ENCODE peak calls at places on chromosomes 16 and 17, in five cellular contexts. One of them, this sample, is unnamed. For H3K27me3, the result is how much of the 10 kb centered on the place peaks cover.

GRCh38 chr17:81282141-81282540 is 13.0 kb downstream of the SLC38A10 start:
- DNase-seq in brain microvascular endothelial cell: no peak
- DNase-seq in CD4-positive, CD25-positive, alpha-beta regulatory T cell: no peak
- DNase-seq in psoas muscle: no peak
- DNase-seq in tibial artery: no peak
- DNase-seq in this sample: no peak

GRCh38 chr16:19559242-19559910 is 3.9 kb downstream of the VPS35L start:
- DNase-seq in CD4-positive, CD25-positive, alpha-beta regulatory T cell: peak
- DNase-seq in psoas muscle: no peak
- DNase-seq in tibial artery: no peak
- DNase-seq in brain microvascular endothelial cell: peak
- DNase-seq in this sample: no peak

GRCh38 chr17:79778504-79779087 is 648 bp downstream of the CBX2 start:
- DNase-seq in CD4-positive, CD25-positive, alpha-beta regulatory T cell: no peak
- DNase-seq in psoas muscle: no peak
- DNase-seq in tibial artery: no peak
- DNase-seq in brain microvascular endothelial cell: no peak
- DNase-seq in this sample: no peak

GRCh38 chr17:1967092-1967662 is 58.0 kb downstream of the RTN4RL1 start:
- DNase-seq in psoas muscle: no peak
- DNase-seq in CD4-positive, CD25-positive, alpha-beta regulatory T cell: no peak
- DNase-seq in tibial artery: no peak
- DNase-seq in brain microvascular endothelial cell: no peak
- DNase-seq in this sample: no peak

GRCh38 chr16:81641403-81642106 is 137.5 kb upstream of the PLCG2 start:
- DNase-seq in brain microvascular endothelial cell: no peak
- DNase-seq in tibial artery: no peak
- DNase-seq in psoas muscle: no peak
- DNase-seq in CD4-positive, CD25-positive, alpha-beta regulatory T cell: no peak
- DNase-seq in this sample: no peak

GRCh38 chr17:17561408-17562144 is 29.9 kb downstream of the PEMT start:
- DNase-seq in brain microvascular endothelial cell: no peak
- DNase-seq in tibial artery: peak
- DNase-seq in CD4-positive, CD25-positive, alpha-beta regulatory T cell: no peak
- DNase-seq in psoas muscle: peak
- DNase-seq in this sample: no peak

GRCh38 chr17:79771276-79771675 is 6.7 kb upstream of the CBX2 start:
- DNase-seq in tibial artery: no peak
- DNase-seq in brain microvascular endothelial cell: no peak
- DNase-seq in psoas muscle: no peak
- DNase-seq in CD4-positive, CD25-positive, alpha-beta regulatory T cell: no peak
- DNase-seq in this sample: no peak

GRCh38 chr16:12618515-12618914 is 185.2 kb downstream of the CPPED1 start:
- DNase-seq in brain microvascular endothelial cell: no peak
- DNase-seq in psoas muscle: no peak
- DNase-seq in tibial artery: no peak
- DNase-seq in CD4-positive, CD25-positive, alpha-beta regulatory T cell: no peak
- DNase-seq in this sample: no peak

GRCh38 chr17:55743103-55743679 is 7.7 kb upstream of the PCTP start:
- DNase-seq in brain microvascular endothelial cell: no peak
- DNase-seq in tibial artery: no peak
- DNase-seq in psoas muscle: no peak
- DNase-seq in CD4-positive, CD25-positive, alpha-beta regulatory T cell: no peak
- DNase-seq in this sample: no peak

GRCh38 chr16:11094075-11094593 is 149.8 kb downstream of the CLEC16A start:
- DNase-seq in CD4-positive, CD25-positive, alpha-beta regulatory T cell: no peak
- DNase-seq in tibial artery: no peak
- DNase-seq in psoas muscle: no peak
- DNase-seq in brain microvascular endothelial cell: no peak
- DNase-seq in this sample: no peak
- H3K27ac ChIP-seq in CD4-positive, CD25-positive, alpha-beta regulatory T cell: peak
- H3K27ac ChIP-seq in tibial artery: no peak
- H3K27ac ChIP-seq in psoas muscle: no peak
- H3K27ac ChIP-seq in brain microvascular endothelial cell: no peak
- H3K27ac ChIP-seq in this sample: no peak

DNA sequence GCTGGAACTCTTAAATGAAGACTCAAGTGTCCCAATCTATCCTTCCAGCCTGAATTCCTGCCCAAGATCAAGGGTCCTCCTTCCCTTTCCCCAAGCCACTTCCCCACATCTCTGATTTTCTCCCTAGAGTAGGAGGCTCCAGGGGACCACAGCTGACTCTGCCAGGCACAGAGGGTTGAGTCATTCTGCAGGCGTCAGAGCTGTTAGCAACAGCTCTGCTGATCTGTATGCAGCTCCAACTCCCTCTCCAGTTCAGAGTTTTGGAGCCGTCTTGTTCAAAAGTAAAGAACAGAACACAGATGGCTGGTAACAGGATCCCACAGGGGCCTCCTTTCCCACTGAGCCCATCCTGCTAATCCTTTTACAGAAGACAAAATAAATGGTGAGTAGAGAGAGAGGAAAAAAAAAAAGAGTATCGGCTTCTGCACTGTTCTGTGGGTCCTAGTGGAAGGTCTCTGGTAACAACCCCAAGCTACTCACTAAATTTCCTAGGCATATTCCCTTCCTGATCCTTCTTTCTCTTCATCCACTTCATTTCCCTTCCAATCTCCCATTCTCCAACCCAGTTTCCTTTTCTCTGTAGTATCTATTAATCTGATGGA is 13.4 kb upstream of the TAOK1 start:
- DNase-seq in CD4-positive, CD25-positive, alpha-beta regulatory T cell: no peak
- DNase-seq in brain microvascular endothelial cell: peak
- DNase-seq in tibial artery: no peak
- DNase-seq in psoas muscle: no peak
- DNase-seq in this sample: no peak
- H3K4me3 ChIP-seq in CD4-positive, CD25-positive, alpha-beta regulatory T cell: no peak
- H3K4me3 ChIP-seq in brain microvascular endothelial cell: no peak
- H3K4me3 ChIP-seq in tibial artery: no peak
- H3K4me3 ChIP-seq in psoas muscle: no peak
- H3K4me3 ChIP-seq in this sample: no peak

GRCh38 chr17:41738077-41738800 is 3.8 kb upstream of the HAP1 start:
- DNase-seq in tibial artery: peak
- DNase-seq in psoas muscle: peak
- DNase-seq in CD4-positive, CD25-positive, alpha-beta regulatory T cell: peak
- DNase-seq in brain microvascular endothelial cell: peak
- DNase-seq in this sample: peak

GRCh38 chr17:41738801-41739112 is 4.3 kb upstream of the HAP1 start:
- DNase-seq in tibial artery: no peak
- DNase-seq in psoas muscle: no peak
- DNase-seq in CD4-positive, CD25-positive, alpha-beta regulatory T cell: no peak
- DNase-seq in brain microvascular endothelial cell: no peak
- DNase-seq in this sample: no peak

GRCh38 chr17:41735744-41736143 is 1.3 kb upstream of the HAP1 start:
- DNase-seq in CD4-positive, CD25-positive, alpha-beta regulatory T cell: no peak
- DNase-seq in brain microvascular endothelial cell: no peak
- DNase-seq in psoas muscle: no peak
- DNase-seq in tibial artery: no peak
- DNase-seq in this sample: no peak

GRCh38 chr17:41737680-41738023 is 3.2 kb upstream of the HAP1 start:
- DNase-seq in psoas muscle: no peak
- DNase-seq in tibial artery: no peak
- DNase-seq in CD4-positive, CD25-positive, alpha-beta regulatory T cell: no peak
- DNase-seq in brain microvascular endothelial cell: no peak
- DNase-seq in this sample: no peak

GRCh38 chr17:41736983-41737679 is 2.7 kb upstream of the HAP1 start:
- DNase-seq in psoas muscle: no peak
- DNase-seq in tibial artery: no peak
- DNase-seq in CD4-positive, CD25-positive, alpha-beta regulatory T cell: no peak
- DNase-seq in brain microvascular endothelial cell: no peak
- DNase-seq in this sample: no peak
- H3K27me3 ChIP-seq in psoas muscle: half or more
- H3K27me3 ChIP-seq in tibial artery: under half
- H3K27me3 ChIP-seq in CD4-positive, CD25-positive, alpha-beta regulatory T cell: under half
- H3K27me3 ChIP-seq in brain microvascular endothelial cell: under half
- H3K27me3 ChIP-seq in this sample: under half

GRCh38 chr16:3872216-3872895 is 8.2 kb downstream of the CREBBP start:
- DNase-seq in brain microvascular endothelial cell: no peak
- DNase-seq in CD4-positive, CD25-positive, alpha-beta regulatory T cell: no peak
- DNase-seq in psoas muscle: no peak
- DNase-seq in tibial artery: no peak
- DNase-seq in this sample: no peak
- H3K27ac ChIP-seq in brain microvascular endothelial cell: no peak
- H3K27ac ChIP-seq in CD4-positive, CD25-positive, alpha-beta regulatory T cell: no peak
- H3K27ac ChIP-seq in psoas muscle: peak
- H3K27ac ChIP-seq in tibial artery: peak
- H3K27ac ChIP-seq in this sample: no peak

DNA sequence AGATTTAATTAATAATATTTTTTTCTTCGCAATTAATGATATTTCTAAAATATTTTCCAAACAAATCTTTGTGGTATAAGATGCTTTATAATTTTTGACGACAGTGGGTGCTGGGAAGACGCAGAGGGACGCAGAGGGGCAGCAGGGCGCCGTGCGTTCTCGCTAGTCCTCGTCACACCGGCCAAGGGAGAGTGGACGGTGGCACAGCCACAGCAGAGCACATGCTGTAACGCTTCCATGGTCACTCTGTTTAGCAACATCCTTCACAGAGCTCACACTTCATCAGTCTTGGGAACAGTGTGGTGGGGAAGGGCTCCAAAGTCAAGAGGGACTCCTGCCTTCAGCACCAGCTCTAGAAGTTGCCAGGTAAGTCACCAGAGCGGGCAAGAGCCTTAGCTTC is 60.4 kb downstream of the NDEL1 start:
- DNase-seq in tibial artery: no peak
- DNase-seq in CD4-positive, CD25-positive, alpha-beta regulatory T cell: no peak
- DNase-seq in brain microvascular endothelial cell: no peak
- DNase-seq in psoas muscle: no peak
- DNase-seq in this sample: no peak
- H3K4me3 ChIP-seq in tibial artery: no peak
- H3K4me3 ChIP-seq in CD4-positive, CD25-positive, alpha-beta regulatory T cell: no peak
- H3K4me3 ChIP-seq in brain microvascular endothelial cell: no peak
- H3K4me3 ChIP-seq in psoas muscle: no peak
- H3K4me3 ChIP-seq in this sample: no peak

DNA sequence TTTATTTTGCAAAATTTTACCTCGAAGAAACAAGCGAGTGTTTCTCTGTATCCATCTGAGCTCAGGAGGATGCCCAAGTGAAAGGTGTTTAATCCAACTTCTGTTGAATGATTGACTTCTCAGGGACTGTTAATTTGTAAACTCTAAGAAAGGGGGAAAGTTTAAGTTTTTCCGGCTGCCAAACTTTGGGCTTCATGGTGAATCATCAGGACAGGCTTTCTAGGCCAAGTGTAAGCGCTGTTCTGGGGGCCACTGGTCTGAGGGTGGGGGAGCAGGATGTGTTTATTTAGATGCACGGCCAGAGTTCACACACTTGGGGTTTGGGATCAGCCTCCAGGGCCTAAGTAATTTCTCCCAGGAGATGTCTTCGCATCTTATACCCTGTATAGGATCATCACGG is 110.4 kb downstream of the PITPNC1 start:
- DNase-seq in psoas muscle: no peak
- DNase-seq in brain microvascular endothelial cell: no peak
- DNase-seq in CD4-positive, CD25-positive, alpha-beta regulatory T cell: no peak
- DNase-seq in tibial artery: peak
- DNase-seq in this sample: no peak
- H3K27me3 ChIP-seq in psoas muscle: under half
- H3K27me3 ChIP-seq in brain microvascular endothelial cell: under half
- H3K27me3 ChIP-seq in CD4-positive, CD25-positive, alpha-beta regulatory T cell: under half
- H3K27me3 ChIP-seq in tibial artery: under half
- H3K27me3 ChIP-seq in this sample: under half

GRCh38 chr17:57355090-57355859 is 99.0 kb downstream of the MSI2 start:
- DNase-seq in psoas muscle: no peak
- DNase-seq in brain microvascular endothelial cell: no peak
- DNase-seq in CD4-positive, CD25-positive, alpha-beta regulatory T cell: no peak
- DNase-seq in tibial artery: no peak
- DNase-seq in this sample: no peak

GRCh38 chr17:57356153-57356721 is 99.9 kb downstream of the MSI2 start:
- DNase-seq in tibial artery: no peak
- DNase-seq in psoas muscle: no peak
- DNase-seq in brain microvascular endothelial cell: no peak
- DNase-seq in CD4-positive, CD25-positive, alpha-beta regulatory T cell: no peak
- DNase-seq in this sample: no peak

GRCh38 chr17:57356722-57357391 is 100.5 kb downstream of the MSI2 start:
- DNase-seq in brain microvascular endothelial cell: no peak
- DNase-seq in tibial artery: no peak
- DNase-seq in psoas muscle: no peak
- DNase-seq in CD4-positive, CD25-positive, alpha-beta regulatory T cell: no peak
- DNase-seq in this sample: no peak

GRCh38 chr17:57357830-57358426 is 101.6 kb downstream of the MSI2 start:
- DNase-seq in psoas muscle: no peak
- DNase-seq in CD4-positive, CD25-positive, alpha-beta regulatory T cell: no peak
- DNase-seq in brain microvascular endothelial cell: no peak
- DNase-seq in tibial artery: no peak
- DNase-seq in this sample: no peak

DNA sequence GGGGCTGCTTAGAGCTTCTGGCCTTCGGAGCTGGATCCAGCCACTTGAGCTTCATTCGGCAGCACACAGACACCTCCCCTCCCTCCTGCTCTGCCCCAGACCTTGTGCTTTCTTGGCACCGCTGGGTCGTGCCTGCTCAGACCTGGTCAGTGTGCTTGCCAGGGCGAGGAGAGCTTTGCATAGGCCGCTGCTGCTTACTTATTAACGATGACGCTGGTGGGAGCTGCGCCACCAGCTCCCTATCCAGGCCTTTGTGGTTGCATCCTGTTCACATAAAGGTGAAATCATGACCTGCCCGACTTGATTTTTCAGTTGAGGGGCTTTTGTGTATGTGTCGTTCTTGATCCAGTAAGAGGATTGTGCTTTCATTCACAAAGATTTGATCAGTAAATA is 101.1 kb downstream of the MSI2 start:
- DNase-seq in tibial artery: no peak
- DNase-seq in psoas muscle: peak
- DNase-seq in CD4-positive, CD25-positive, alpha-beta regulatory T cell: no peak
- DNase-seq in brain microvascular endothelial cell: no peak
- DNase-seq in this sample: no peak
- H3K27ac ChIP-seq in tibial artery: no peak
- H3K27ac ChIP-seq in psoas muscle: peak
- H3K27ac ChIP-seq in CD4-positive, CD25-positive, alpha-beta regulatory T cell: no peak
- H3K27ac ChIP-seq in brain microvascular endothelial cell: no peak
- H3K27ac ChIP-seq in this sample: no peak

GRCh38 chr17:64386412-64387144 is 4.1 kb downstream of the PECAM1 start:
- DNase-seq in psoas muscle: no peak
- DNase-seq in CD4-positive, CD25-positive, alpha-beta regulatory T cell: no peak
- DNase-seq in tibial artery: peak
- DNase-seq in brain microvascular endothelial cell: no peak
- DNase-seq in this sample: no peak
- H3K4me3 ChIP-seq in psoas muscle: peak
- H3K4me3 ChIP-seq in CD4-positive, CD25-positive, alpha-beta regulatory T cell: no peak
- H3K4me3 ChIP-seq in tibial artery: peak
- H3K4me3 ChIP-seq in brain microvascular endothelial cell: no peak
- H3K4me3 ChIP-seq in this sample: no peak

This sample was measured in effector memory CD4-positive, alpha-beta T cell.